ENCODE peak calls at places on chromosomes 16 and 17, in six cellular contexts. C is NCI-H748 treated with DMSO at 0.1 percent for 48 hours, N is dorsolateral prefrontal cortex, T is mucosa of descending colon, M is A549, Y is ELR. W is an unnamed sample.

GRCh38 chr16:67873435-67874146 is 739 bp downstream of the EDC4 start:
- DNase-seq in N (no peak), C (no peak), M (no peak), Y (peak; percentile 40), T (no peak), W (no peak)

GRCh38 chr16:31386157-31386984 is 6.8 kb upstream of the ITGAD start:
- DNase-seq in C (no peak), Y (peak; percentile 65), T (no peak), N (peak; percentile 47), M (peak; percentile 37), W (no peak)

GRCh38 chr17:17387461-17388362 is 84.5 kb downstream of the NT5M start:
- DNase-seq in M (peak; percentile 75), N (no peak), Y (peak; percentile 35), C (no peak), T (peak; percentile 83), W (no peak)

GRCh38 chr16:30658731-30659506 is 688 bp downstream of the FBRS start:
- DNase-seq in N (peak; percentile 95), T (peak; percentile 88), C (peak; percentile 88), M (peak; percentile 78), Y (peak; percentile 97), W (no peak)

GRCh38 chr16:29029168-29029994 is 44.5 kb downstream of the LAT start:
- DNase-seq in T (no peak), M (peak; percentile 25), N (peak; percentile 23), C (no peak), Y (peak; percentile 97), W (peak; percentile 33)

GRCh38 chr16:11118479-11118878 is 137.5 kb downstream of the SOCS1 start:
- DNase-seq in Y (no peak), C (no peak), N (no peak), T (no peak), M (no peak), W (no peak)

GRCh38 chr17:5955764-5956163 is 114.4 kb upstream of the WSCD1 start:
- DNase-seq in N (no peak), Y (no peak), C (no peak), T (no peak), M (no peak), W (no peak)

GRCh38 chr16:19704321-19705130 is 13.5 kb downstream of the KNOP1 start:
- DNase-seq in C (no peak), T (no peak), M (no peak), N (no peak), Y (peak; percentile 71), W (no peak)

GRCh38 chr17:57372156-57372555 is 115.8 kb downstream of the MSI2 start:
- DNase-seq in Y (peak; percentile 67), T (no peak), M (peak; percentile 80), N (no peak), C (no peak), W (no peak)

GRCh38 chr17:52157161-52157560 is 1.4 kb downstream of the CA10 start:
- DNase-seq in C (no peak), Y (no peak), M (no peak), N (peak; percentile 10), T (no peak), W (no peak)

GRCh38 chr16:1691276-1691675 is 13.2 kb downstream of the JPT2 start:
- DNase-seq in Y (peak; percentile 70), M (no peak), C (no peak), N (no peak), T (no peak), W (no peak)

GRCh38 chr17:76232342-76232741 is 8.0 kb downstream of the RNF157 start:
- DNase-seq in N (no peak), T (no peak), Y (peak; percentile 98), M (no peak), C (no peak), W (no peak)

GRCh38 chr16:50674831-50675230 is 6.3 kb downstream of the SNX20 start:
- DNase-seq in Y (no peak), N (no peak), M (no peak), T (no peak), C (no peak), W (no peak)

GRCh38 chr17:47776330-47777197 is 43.5 kb downstream of the TBX21 start:
- DNase-seq in C (peak; percentile 29), M (peak; percentile 78), T (no peak), N (no peak), Y (peak; percentile 71), W (peak; percentile 44)

GRCh38 chr16:56409195-56409594 is 16.1 kb downstream of the AMFR start:
- DNase-seq in C (no peak), Y (peak; percentile 68), T (no peak), N (no peak), M (peak; percentile 20), W (no peak)

GRCh38 chr17:76722279-76722678 is 4.1 kb downstream of the JMJD6 start:
- DNase-seq in Y (no peak), M (no peak), N (no peak), C (no peak), T (no peak), W (no peak)

GRCh38 chr16:81324808-81325207 is 10.0 kb downstream of the GAN start:
- DNase-seq in C (no peak), M (no peak), Y (peak; percentile 28), T (no peak), N (no peak), W (no peak)

GRCh38 chr16:86825631-86826030 is 247.3 kb downstream of the FOXL1 start:
- DNase-seq in N (no peak), M (no peak), T (no peak), C (no peak), Y (no peak), W (no peak)

GRCh38 chr17:72452286-72453173 is 331.7 kb downstream of the SOX9 start:
- DNase-seq in C (no peak), M (no peak), Y (no peak), T (no peak), N (no peak), W (no peak)

GRCh38 chr17:77490361-77491183 is 349.8 kb downstream of the SEC14L1 start:
- DNase-seq in C (no peak), N (no peak), T (peak; percentile 51), Y (no peak), M (no peak), W (no peak)

GRCh38 chr16:14364386-14365199 is 265.5 kb downstream of the PARN start:
- DNase-seq in N (no peak), C (no peak), Y (peak; percentile 87), M (peak; percentile 92), T (no peak), W (no peak)

GRCh38 chr16:89842471-89843408 is 14.5 kb downstream of the SPIRE2 start:
- DNase-seq in C (no peak), M (no peak), N (no peak), Y (peak; percentile 72), T (no peak), W (no peak)

GRCh38 chr17:33572615-33573014 is 279.5 kb upstream of the ASIC2 start:
- DNase-seq in M (no peak), C (no peak), T (no peak), Y (no peak), N (no peak), W (no peak)

W was measured in CD8-positive, alpha-beta memory T cell.